ENCODE peak calls at places on chromosomes 7 and 10, in seven cellular contexts. T is RWPE2, V is HCT116, N is H9, Y is upper lobe of left lung, K is brain microvascular endothelial cell, B is pancreas. Z is an unnamed sample. For H3K27me3, the result is how much of the 10 kb centered on the place peaks cover.

GRCh38 chr7:25725483-25725882 is 426.5 kb upstream of the NFE2L3 start:
- DNase-seq in K (no peak), T (no peak), V (no peak), N (no peak), Y (no peak), B (no peak), Z (no peak)

GRCh38 chr7:55132890-55133551 is 114.2 kb downstream of the EGFR start:
- DNase-seq in K (peak), V (peak), B (no peak), T (peak), Y (peak), N (no peak), Z (no peak)

GRCh38 chr7:147235983-147236382 is 1119.4 kb downstream of the CNTNAP2 start:
- DNase-seq in N (no peak), V (no peak), Y (no peak), K (no peak), T (no peak), B (no peak), Z (no peak)

GRCh38 chr10:69864321-69864720 is 62.6 kb downstream of the COL13A1 start:
- DNase-seq in N (no peak), K (peak), T (no peak), Y (no peak), V (peak), B (no peak), Z (no peak)

GRCh38 chr7:75738975-75739795 is 444 bp upstream of the HIP1 start:
- DNase-seq in Y (peak), T (peak), N (peak), K (peak), B (peak), V (peak), Z (peak)

GRCh38 chr10:79449181-79450146 is 4.0 kb upstream of the ZCCHC24 start:
- DNase-seq in K (no peak), T (no peak), Y (peak), N (no peak), V (no peak), B (no peak), Z (no peak)

GRCh38 chr10:36003688-36004087 is 361.6 kb upstream of the FZD8 start:
- DNase-seq in K (no peak), N (no peak), Y (no peak), B (peak), V (no peak), T (no peak), Z (no peak)

GRCh38 chr10:102580230-102580629 is 64.0 kb upstream of the TRIM8 start:
- DNase-seq in Y (no peak), V (no peak), K (peak), T (no peak), B (no peak), N (no peak), Z (no peak)

GRCh38 chr7:78435355-78435754 is 636.8 kb downstream of the PHTF2 start:
- DNase-seq in K (no peak), N (no peak), Y (peak), B (no peak), V (no peak), T (no peak), Z (no peak)

GRCh38 chr10:51014680-51015425 is 59.4 kb upstream of the PRKG1 start:
- DNase-seq in B (no peak), V (no peak), T (no peak), K (no peak), Y (no peak), N (no peak), Z (no peak)

GRCh38 chr10:8088504-8088903 is 34.0 kb downstream of the GATA3 start:
- DNase-seq in Y (no peak), N (no peak), T (no peak), B (no peak), K (no peak), V (no peak), Z (peak)

GRCh38 chr7:33494473-33494872 is 365.1 kb downstream of the BBS9 start:
- DNase-seq in Y (no peak), K (no peak), V (no peak), N (no peak), B (no peak), T (no peak), Z (no peak)

GRCh38 chr7:8109196-8110022 is 140.8 kb downstream of the GLCCI1 start:
- DNase-seq in N (no peak), B (no peak), K (peak), V (no peak), Y (no peak), T (no peak), Z (no peak)

GRCh38 chr10:93751074-93751572 is 6.6 kb upstream of the LGI1 start:
- DNase-seq in Y (no peak), B (no peak), K (no peak), V (no peak), T (no peak), N (no peak), Z (no peak)
- H3K27ac ChIP-seq in Y (no peak), B (no peak), K (no peak), V (no peak), T (no peak), N (no peak), Z (no peak)

GRCh38 chr7:157488326-157488725 is 151.5 kb downstream of the DNAJB6 start:
- DNase-seq in Y (no peak), N (peak), T (no peak), V (no peak), K (no peak), B (no peak), Z (no peak)
- H3K27me3 ChIP-seq in Y (under half), N (under half), T (under half), V (under half), K (under half), B (under half), Z (under half)

DNA sequence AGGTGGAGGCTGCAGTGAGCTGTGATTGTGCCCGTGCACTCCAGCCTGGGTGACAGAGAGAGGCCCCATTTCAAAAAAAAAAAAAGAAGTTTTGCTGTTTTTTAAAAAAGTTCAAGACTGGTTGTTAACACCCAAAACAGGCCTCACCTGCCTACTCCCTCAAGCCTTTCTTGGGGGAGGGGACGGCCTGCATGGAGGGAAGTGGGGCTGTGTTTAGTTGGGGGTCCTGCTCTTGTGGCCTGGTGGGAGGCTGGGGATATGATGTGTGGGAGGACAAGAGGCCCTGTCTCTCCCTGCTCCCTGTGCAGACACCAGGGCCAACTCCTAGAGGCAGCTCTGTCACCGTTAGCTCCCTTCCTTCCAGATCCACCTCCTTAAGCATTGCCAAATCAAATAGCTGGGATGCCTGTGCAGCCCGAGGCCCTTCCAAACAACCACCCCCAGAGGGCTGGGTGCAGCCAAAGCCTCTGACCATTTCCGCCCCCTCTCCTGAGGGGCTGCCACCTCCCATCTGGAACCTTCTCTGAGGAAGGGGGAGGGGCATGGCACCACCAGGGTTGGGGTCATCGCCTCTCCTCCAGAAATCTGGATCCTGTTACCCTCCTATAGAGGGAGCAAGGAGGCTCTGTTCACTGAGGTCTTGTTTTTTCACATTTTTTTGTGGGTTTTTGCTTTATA is 32.9 kb upstream of the ANKRD2 start:
- DNase-seq in Y (no peak), K (peak), T (no peak), N (peak), V (no peak), B (peak), Z (no peak)
- TF ChIP-seq CTCF in Y (peak), K (peak), T (peak), N (peak), V (no peak), B (no peak), Z (no peak)

GRCh38 chr7:133070562-133070961 is 11.3 kb downstream of the CHCHD3 start:
- DNase-seq in B (no peak), K (no peak), T (no peak), V (no peak), Y (no peak), N (no peak), Z (no peak)
- H3K27ac ChIP-seq in B (no peak), K (no peak), T (no peak), V (no peak), Y (no peak), N (no peak), Z (no peak)

DNA sequence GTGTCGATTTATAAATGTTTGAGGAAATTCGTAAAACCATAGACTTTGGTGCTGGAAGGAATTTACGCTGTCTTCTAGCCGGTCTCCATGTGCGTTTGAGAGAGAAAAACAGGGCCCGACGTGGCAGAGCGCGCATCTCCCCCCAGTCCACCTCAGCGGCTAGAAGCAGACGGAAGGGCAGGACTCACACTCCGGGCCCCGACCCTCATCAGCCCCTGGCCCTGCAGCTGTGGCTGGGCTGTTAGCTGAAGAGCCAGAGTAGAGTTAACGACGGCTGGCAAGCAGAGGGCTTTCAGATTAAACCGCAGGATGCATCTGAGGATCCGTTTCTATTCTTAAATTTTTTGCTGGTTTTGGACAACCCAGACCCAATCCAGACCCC is 1.5 kb upstream of the TBX20 start:
- DNase-seq in K (no peak), V (no peak), T (no peak), B (peak), N (peak), Y (no peak), Z (no peak)
- H3K27me3 ChIP-seq in K (half or more), V (under half), T (half or more), B (under half), N (half or more), Y (under half), Z (half or more)

DNA sequence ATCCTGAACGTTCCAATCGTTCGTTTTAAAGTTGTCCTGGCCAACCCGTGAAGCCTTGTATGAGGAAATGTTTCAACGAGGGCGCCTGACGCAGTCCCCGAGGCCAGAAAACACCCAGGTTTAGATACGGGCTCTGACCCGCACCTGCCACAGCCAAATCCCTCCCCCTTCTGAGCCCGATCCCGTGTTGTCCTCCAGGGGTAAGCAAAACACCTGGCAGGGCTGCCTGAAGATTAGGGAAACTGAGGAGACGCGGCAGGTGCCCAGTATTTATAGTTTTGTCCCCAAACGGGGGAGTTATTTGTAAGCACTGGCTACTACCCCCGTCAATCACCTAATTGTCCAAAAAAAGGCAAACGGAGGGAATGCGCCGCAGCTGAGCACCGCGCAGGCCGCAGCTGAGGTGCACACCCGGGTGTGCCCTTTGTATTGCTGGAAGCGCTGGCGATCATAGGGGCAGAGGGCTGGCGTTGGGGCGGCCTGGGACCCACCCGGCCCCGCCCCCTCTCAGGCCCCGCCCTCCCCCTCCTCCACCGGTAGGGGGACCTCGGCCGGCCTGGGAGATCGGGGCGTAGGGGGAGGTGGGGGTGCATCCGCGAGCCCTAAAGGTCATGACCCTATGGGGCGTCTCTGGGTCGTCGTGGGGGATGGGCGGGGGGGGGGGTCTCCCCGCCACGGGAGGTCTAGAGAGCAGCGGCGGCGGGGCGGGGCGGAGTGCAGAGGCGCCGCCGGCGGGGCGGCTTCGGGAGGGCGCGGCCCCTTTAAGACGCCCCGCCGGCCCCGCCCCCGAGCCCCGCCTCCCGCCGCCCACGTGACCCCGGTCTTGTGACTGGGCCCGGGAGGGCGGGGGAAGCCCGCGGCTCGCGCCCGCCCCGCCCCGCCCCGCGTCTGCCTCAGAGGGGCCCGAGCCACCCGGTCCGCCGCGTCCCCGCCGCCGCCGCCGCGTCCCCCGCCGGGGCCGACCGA is at the start of gene BRI3:
- DNase-seq in B (peak), K (peak), Y (peak), V (peak), T (peak), N (peak), Z (peak)
- TF ChIP-seq CTCF in B (peak), K (peak), Y (no peak), V (no peak), T (no peak), N (no peak), Z (peak)

GRCh38 chr7:6160191-6160623 is 112.2 kb downstream of the CYTH3 start:
- DNase-seq in N (peak), B (no peak), Y (peak), T (no peak), V (no peak), K (peak), Z (no peak)
- H3K27ac ChIP-seq in N (no peak), B (no peak), Y (peak), T (no peak), V (no peak), K (no peak), Z (no peak)

Z was measured in CD4-positive, alpha-beta T cell.